ENCODE peak calls at places on chromosomes 16 and 17, in seven cellular contexts. E is transverse colon; D is NCI-H2081; N is aorta; L is T-helper 2 cell; P is stimulated activated CD4-positive, alpha-beta T cell treated with anti-CD3 and anti-CD28 coated beads, Interleukin-2, amount 100 ng/mL, for 24 hours; B is HEK293T. Q is an unnamed sample.

GRCh38 chr16:29320274-29320999 is 86.1 kb downstream of the NPIPB11 start:
- DNase-seq in E (no peak), D (no peak), N (no peak), L (no peak), P (no peak), B (no peak), Q (no peak)

GRCh38 chr16:89691986-89692569 is 5.6 kb downstream of the CDK10 start:
- DNase-seq in E (no peak), D (no peak), N (no peak), L (no peak), P (no peak), B (no peak), Q (peak; percentile 70)

GRCh38 chr16:57815987-57816745 is 13.9 kb upstream of the KIFC3 start:
- DNase-seq in E (peak; percentile 80), D (peak; percentile 7), N (peak; percentile 97), L (no peak), P (peak; percentile 37), B (no peak), Q (peak; percentile 96)

GRCh38 chr17:76714822-76715461 is 4.2 kb upstream of the MXRA7 start:
- DNase-seq in E (peak; percentile 68), D (peak; percentile 56), N (peak; percentile 82), L (peak; percentile 55), P (peak; percentile 83), B (no peak), Q (no peak)

GRCh38 chr17:49575524-49576120 is at the start of gene NXPH3:
- DNase-seq in E (peak; percentile 74), D (peak; percentile 49), N (peak; percentile 85), L (peak; percentile 40), P (peak; percentile 82), B (peak; percentile 83), Q (peak; percentile 81)

GRCh38 chr17:79651266-79651665 is 40.4 kb upstream of the RBFOX3 start:
- DNase-seq in E (no peak), D (no peak), N (no peak), L (no peak), P (no peak), B (peak; percentile 3), Q (peak; percentile 47)

GRCh38 chr17:3913531-3914318 is 2.5 kb downstream of the P2RX1 start:
- DNase-seq in E (peak; percentile 88), D (peak; percentile 44), N (peak; percentile 90), L (peak; percentile 66), P (peak; percentile 88), B (peak; percentile 87), Q (peak; percentile 86)

GRCh38 chr17:50425682-50426471 is at the start of gene ACSF2:
- DNase-seq in E (peak; percentile 88), D (peak; percentile 3), N (peak; percentile 80), L (peak; percentile 55), P (peak; percentile 80), B (peak; percentile 76), Q (peak; percentile 82)

GRCh38 chr17:45320931-45321461 is 4.2 kb upstream of the MAP3K14 start:
- DNase-seq in E (no peak), D (no peak), N (no peak), L (no peak), P (no peak), B (peak; percentile 54), Q (no peak)

GRCh38 chr16:1357906-1358566 is 6.3 kb downstream of the GNPTG start:
- DNase-seq in E (no peak), D (no peak), N (no peak), L (no peak), P (no peak), B (no peak), Q (no peak)

GRCh38 chr17:80452173-80452915 is 24.1 kb downstream of the NPTX1 start:
- DNase-seq in E (no peak), D (no peak), N (no peak), L (no peak), P (no peak), B (no peak), Q (no peak)

GRCh38 chr16:81843243-81843582 is 64.1 kb downstream of the PLCG2 start:
- DNase-seq in E (no peak), D (no peak), N (no peak), L (no peak), P (no peak), B (no peak), Q (no peak)

GRCh38 chr16:52128407-52128806 is 418.5 kb downstream of the TOX3 start:
- DNase-seq in E (no peak), D (no peak), N (no peak), L (no peak), P (no peak), B (no peak), Q (no peak)

GRCh38 chr17:32551186-32551955 is 64.6 kb downstream of the CDK5R1 start:
- DNase-seq in E (no peak), D (no peak), N (no peak), L (no peak), P (no peak), B (no peak), Q (no peak)

GRCh38 chr17:47875011-47875471 is 21.0 kb upstream of the SP2 start:
- DNase-seq in E (no peak), D (no peak), N (no peak), L (no peak), P (no peak), B (no peak), Q (no peak)

GRCh38 chr17:20073056-20073979 is 64.2 kb downstream of the SPECC1 start:
- DNase-seq in E (peak; percentile 38), D (peak; percentile 3), N (peak; percentile 83), L (no peak), P (peak; percentile 38), B (no peak), Q (no peak)

GRCh38 chr16:12097523-12098428 is 121.2 kb downstream of the SNX29 start:
- DNase-seq in E (peak; percentile 13), D (no peak), N (peak; percentile 41), L (no peak), P (no peak), B (no peak), Q (no peak)

Q was measured in coronary artery.